ENCODE peak calls at places on chromosomes 11 and 22, in five cellular contexts. H is K562, P is HepG2, R is WTC11, S is GM12878. X is an unnamed sample.

GRCh38 chr22:24954114-24954463 is 1.6 kb downstream of the KIAA1671 start:
- DNase-seq in H (no peak), P (peak; percentile 43), R (no peak), S (no peak), X (no peak)

GRCh38 chr11:9858822-9859221 is 194.9 kb downstream of the SWAP70 start:
- DNase-seq in H (peak; percentile 24), P (peak; percentile 37), R (no peak), S (no peak), X (no peak)

GRCh38 chr11:134409552-134410429 is 2.3 kb downstream of the B3GAT1 start:
- DNase-seq in H (no peak), P (no peak), R (no peak), S (no peak), X (no peak)

GRCh38 chr11:6012055-6012668 is 5.4 kb upstream of the OR56A4 start:
- DNase-seq in H (no peak), P (no peak), R (no peak), S (no peak), X (no peak)

GRCh38 chr11:113664981-113665710 is 41.0 kb downstream of the TMPRSS5 start:
- DNase-seq in H (peak; percentile 92), P (peak; percentile 63), R (no peak), S (no peak), X (no peak)

GRCh38 chr22:32625985-32626384 is 151.4 kb downstream of the FBXO7 start:
- DNase-seq in H (no peak), P (no peak), R (no peak), S (no peak), X (no peak)

GRCh38 chr11:120566176-120566575 is 54.6 kb downstream of the GRIK4 start:
- DNase-seq in H (no peak), P (no peak), R (no peak), S (no peak), X (no peak)

GRCh38 chr11:105935791-105936190 is 86.2 kb downstream of the MSANTD4 start:
- DNase-seq in H (no peak), P (no peak), R (no peak), S (no peak), X (no peak)

GRCh38 chr11:127888396-127888795 is 699.0 kb downstream of the ETS1 start:
- DNase-seq in H (no peak), P (no peak), R (no peak), S (no peak), X (no peak)

GRCh38 chr22:25488244-25489020 is 76.0 kb upstream of the GRK3 start:
- DNase-seq in H (peak; percentile 37), P (peak; percentile 52), R (no peak), S (peak; percentile 26), X (no peak)

GRCh38 chr11:61555051-61555969 is 25.6 kb downstream of the SYT7 start:
- DNase-seq in H (peak; percentile 21), P (no peak), R (peak; percentile 66), S (no peak), X (peak; percentile 72)

GRCh38 chr22:48595511-48595905 is 1232.2 kb downstream of the BRD1 start:
- DNase-seq in H (no peak), P (no peak), R (no peak), S (no peak), X (no peak)

GRCh38 chr11:28654191-28654590 is 546.0 kb downstream of the METTL15 start:
- DNase-seq in H (no peak), P (no peak), R (no peak), S (no peak), X (no peak)

GRCh38 chr11:68083517-68083916 is 37.7 kb downstream of the CHKA start:
- DNase-seq in H (no peak), P (no peak), R (no peak), S (no peak), X (no peak)

DNA sequence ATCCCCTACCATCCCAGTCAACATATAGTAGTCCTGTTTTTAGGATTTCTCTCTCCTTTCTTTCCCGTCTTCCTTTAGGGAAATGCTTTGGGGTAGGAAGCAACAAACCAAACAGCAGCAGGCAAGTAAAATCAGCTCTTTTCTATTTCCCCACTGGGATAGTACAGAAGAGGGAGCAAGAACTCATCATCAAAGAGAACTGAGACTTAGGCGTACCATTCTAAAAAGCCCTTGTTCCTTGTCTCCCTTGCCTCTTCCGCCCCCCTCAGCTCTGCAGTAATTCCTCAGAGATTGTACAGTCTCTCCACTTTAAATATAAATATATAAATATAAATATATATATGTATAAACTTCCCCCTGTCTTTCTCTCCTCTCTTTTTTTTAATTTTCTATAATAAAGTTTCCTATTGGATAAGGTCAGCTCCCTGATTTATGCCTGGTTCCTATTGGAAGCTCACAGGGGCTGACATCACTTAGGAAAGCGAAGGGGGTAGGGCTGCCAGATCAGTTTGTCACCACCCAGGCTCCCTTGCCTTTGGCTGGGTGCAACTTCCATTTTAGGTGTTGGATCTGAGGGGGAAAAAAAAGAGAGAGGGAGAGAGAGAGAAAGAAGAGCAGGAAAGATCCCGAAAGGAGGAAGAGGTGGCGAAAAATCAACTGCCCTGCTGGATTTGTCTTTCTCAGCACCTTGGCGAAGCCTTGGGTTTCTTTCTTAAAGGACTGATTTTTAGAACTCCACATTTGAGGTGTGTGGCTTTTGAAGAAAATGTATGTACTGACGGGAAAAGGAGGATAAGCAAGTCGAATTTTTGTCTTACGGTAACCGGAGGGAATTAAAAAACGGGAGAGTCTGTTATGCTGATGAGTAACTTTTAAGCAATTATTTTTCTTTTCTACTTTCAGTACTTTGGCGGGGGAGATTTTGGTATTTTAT is at the start of gene CTNND1:
- DNase-seq in H (peak; percentile 94), P (peak; percentile 97), R (peak; percentile 74), S (peak; percentile 77), X (peak; percentile 71)
- TF ChIP-seq ATF2 in H (no peak), P (peak; percentile 95), R (no peak), S (peak; percentile 85), X (peak; percentile 78)

GRCh38 chr11:11816511-11817319 is 25.1 kb upstream of the USP47 start:
- DNase-seq in H (no peak), P (no peak), R (no peak), S (no peak), X (no peak)

GRCh38 chr11:11808992-11809583 is 32.7 kb upstream of the USP47 start:
- DNase-seq in H (no peak), P (no peak), R (no peak), S (no peak), X (no peak)

GRCh38 chr11:11814614-11815452 is 26.9 kb upstream of the USP47 start:
- DNase-seq in H (peak; percentile 59), P (no peak), R (no peak), S (no peak), X (no peak)

GRCh38 chr11:11810764-11811726 is 30.7 kb upstream of the USP47 start:
- DNase-seq in H (peak; percentile 92), P (no peak), R (peak; percentile 73), S (no peak), X (peak; percentile 84)

GRCh38 chr11:11813288-11813962 is 28.3 kb upstream of the USP47 start:
- DNase-seq in H (peak; percentile 39), P (peak; percentile 94), R (no peak), S (no peak), X (no peak)
- TF ChIP-seq ATF2 in H (no peak), P (peak; percentile 48), R (no peak), S (no peak), X (no peak)

DNA sequence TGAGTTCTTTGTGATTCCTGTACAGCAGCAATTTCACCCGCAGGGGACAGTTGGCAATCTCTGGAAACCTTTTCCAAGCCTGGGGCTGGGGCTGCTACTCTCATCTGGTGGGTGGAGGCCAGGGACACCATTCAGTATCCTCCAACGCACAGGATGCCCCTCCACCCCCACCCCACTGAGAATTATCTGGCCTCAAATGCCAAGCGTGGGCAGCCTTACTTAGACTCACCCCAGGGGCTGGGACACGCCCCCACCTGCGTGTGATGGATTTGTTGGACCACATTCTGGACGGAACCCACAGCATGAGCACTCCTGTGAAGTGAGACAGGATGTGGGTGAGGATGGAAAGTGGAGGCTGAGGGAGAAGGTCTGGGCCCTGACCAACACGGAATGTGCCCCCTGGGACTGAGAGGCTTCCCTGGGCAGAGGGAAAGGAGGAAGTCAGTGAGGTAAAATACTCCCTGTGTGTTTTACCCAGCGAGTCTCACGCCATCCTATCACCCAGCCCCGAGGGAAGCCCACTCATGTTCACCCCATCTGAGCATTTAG is 13.7 kb downstream of the RASD2 start:
- DNase-seq in H (no peak), P (no peak), R (no peak), S (no peak), X (no peak)
- TF ChIP-seq ATF2 in H (no peak), P (no peak), R (no peak), S (no peak), X (no peak)

GRCh38 chr11:63747006-63747405 is 21.6 kb downstream of the ZFTA start:
- DNase-seq in H (peak; percentile 32), P (no peak), R (no peak), S (no peak), X (no peak)

GRCh38 chr11:63749624-63750023 is 19.0 kb downstream of the ZFTA start:
- DNase-seq in H (no peak), P (no peak), R (no peak), S (no peak), X (no peak)

GRCh38 chr11:63745304-63746170 is 23.0 kb downstream of the ZFTA start:
- DNase-seq in H (peak; percentile 50), P (no peak), R (no peak), S (no peak), X (no peak)
- TF ChIP-seq ATF2 in H (no peak), P (no peak), R (no peak), S (no peak), X (no peak)

DNA sequence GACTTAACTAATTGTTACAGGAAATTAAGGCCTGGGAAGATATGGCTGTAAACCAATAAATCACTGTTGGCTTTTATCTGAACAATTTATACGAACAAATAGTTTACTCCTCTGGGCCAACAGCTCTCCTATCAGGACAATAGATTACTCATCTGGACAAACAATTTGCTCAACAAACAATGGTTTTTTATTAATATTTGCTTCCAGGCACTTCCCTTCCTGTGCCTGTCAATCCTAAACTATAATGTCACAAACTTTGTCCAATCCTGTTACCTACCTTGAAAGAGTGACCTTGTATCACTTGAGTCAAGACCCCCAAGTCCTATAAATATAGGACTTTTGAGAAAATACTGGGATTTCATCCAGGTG is 87.6 kb upstream of the OR9Q1 start:
- DNase-seq in H (no peak), P (peak; percentile 66), R (no peak), S (no peak), X (no peak)
- TF ChIP-seq ATF2 in H (no peak), P (no peak), R (no peak), S (no peak), X (no peak)

GRCh38 chr22:22703715-22704114 is 59.3 kb downstream of the GGTLC2 start:
- DNase-seq in H (no peak), P (no peak), R (no peak), S (no peak), X (no peak)
- TF ChIP-seq ATF2 in H (no peak), P (no peak), R (no peak), S (no peak), X (no peak)

GRCh38 chr11:66559141-66559861 is 9.1 kb downstream of the CTSF start:
- DNase-seq in H (peak; percentile 70), P (no peak), R (peak; percentile 55), S (no peak), X (no peak)
- TF ChIP-seq ATF2 in H (no peak), P (no peak), R (no peak), S (no peak), X (no peak)

X was measured in H1.